ENCODE peak calls at places on chromosomes 2 and 18, in nine cellular contexts. T, B, I, X, Q, S, K, Z and D are unnamed samples.

GRCh38 chr2:105754011-105754410 is 9.3 kb downstream of the NCK2 start:
- DNase-seq in S (no peak), T (no peak), X (no peak), B (no peak), Q (peak; percentile 7), Z (peak; percentile 62), I (peak; percentile 83), K (no peak), D (peak; percentile 36)

GRCh38 chr2:23112517-23112916 is 272.5 kb upstream of the KLHL29 start:
- DNase-seq in K (no peak), X (no peak), S (no peak), Q (no peak), Z (no peak), I (no peak), T (no peak), B (no peak), D (no peak)

GRCh38 chr2:19649785-19650380 is 251.9 kb downstream of the TTC32 start:
- DNase-seq in B (peak; percentile 100), K (no peak), S (peak; percentile 75), Q (no peak), T (no peak), I (no peak), X (no peak), Z (no peak), D (no peak)

GRCh38 chr2:51995293-51995692 is 963.4 kb upstream of the NRXN1 start:
- DNase-seq in S (no peak), T (no peak), K (no peak), B (peak; percentile 83), Z (no peak), Q (no peak), I (no peak), X (no peak), D (no peak)

GRCh38 chr2:217098435-217098834 is 238.6 kb upstream of the TNP1 start:
- DNase-seq in Q (no peak), X (no peak), S (no peak), I (no peak), T (no peak), Z (no peak), B (no peak), K (no peak), D (no peak)

GRCh38 chr18:61643884-61644647 is 248.7 kb downstream of the RNF152 start:
- DNase-seq in X (no peak), B (no peak), T (no peak), Q (no peak), S (no peak), I (no peak), K (no peak), Z (no peak), D (no peak)

GRCh38 chr18:10660485-10660884 is 134.7 kb downstream of the NAPG start:
- DNase-seq in Q (no peak), B (peak; percentile 61), T (no peak), I (no peak), Z (no peak), S (no peak), X (no peak), K (no peak), D (no peak)

GRCh38 chr2:199818754-199819153 is 32.2 kb downstream of the FTCDNL1 start:
- DNase-seq in Q (no peak), X (no peak), T (no peak), B (no peak), K (no peak), S (no peak), Z (no peak), I (no peak), D (no peak)

GRCh38 chr2:25760319-25760718 is 86.9 kb upstream of the DTNB start:
- DNase-seq in X (no peak), I (no peak), Z (no peak), S (no peak), B (no peak), Q (no peak), T (no peak), K (no peak), D (no peak)

GRCh38 chr2:182946949-182947348 is 80.5 kb upstream of the FRZB start:
- DNase-seq in T (no peak), Q (no peak), I (no peak), Z (no peak), K (no peak), B (peak; percentile 56), S (no peak), X (no peak), D (no peak)

GRCh38 chr2:54755641-54756326 is 32.3 kb downstream of the EML6 start:
- DNase-seq in Q (no peak), I (no peak), Z (no peak), T (no peak), S (no peak), K (no peak), B (no peak), X (peak; percentile 77), D (no peak)

GRCh38 chr2:109301746-109302145 is 172.7 kb downstream of the SH3RF3 start:
- DNase-seq in K (no peak), Q (no peak), I (no peak), T (no peak), B (no peak), X (no peak), Z (no peak), S (no peak), D (no peak)

GRCh38 chr2:42971947-42972736 is 179.8 kb upstream of the HAAO start:
- DNase-seq in I (no peak), K (no peak), X (no peak), S (no peak), Q (no peak), B (no peak), Z (no peak), T (peak; percentile 25), D (no peak)

GRCh38 chr2:238097988-238098853 is 1.9 kb upstream of the ESPNL start:
- DNase-seq in X (peak; percentile 63), K (no peak), Z (no peak), Q (no peak), I (peak; percentile 27), B (peak; percentile 19), T (peak; percentile 78), S (peak; percentile 96), D (no peak)

GRCh38 chr2:14123436-14124103 is 508.9 kb upstream of the LRATD1 start:
- DNase-seq in S (no peak), K (no peak), Z (no peak), X (no peak), I (no peak), T (no peak), Q (no peak), B (no peak), D (no peak)

GRCh38 chr2:142300517-142300916 is 169.7 kb upstream of the LRP1B start:
- DNase-seq in K (no peak), Z (no peak), T (no peak), I (no peak), S (no peak), X (no peak), B (no peak), Q (no peak), D (no peak)

GRCh38 chr18:22324191-22325131 is 93.3 kb downstream of the CTAGE1 start:
- DNase-seq in I (no peak), T (no peak), X (no peak), Z (no peak), B (peak; percentile 42), Q (peak; percentile 61), S (no peak), K (peak; percentile 84), D (no peak)

GRCh38 chr2:121860033-121860810 is 104.8 kb downstream of the TSN start:
- DNase-seq in I (no peak), Q (no peak), K (no peak), B (peak; percentile 63), S (peak; percentile 33), X (no peak), Z (no peak), T (no peak), D (no peak)

GRCh38 chr2:143034292-143035074 is 94.7 kb upstream of the ARHGAP15 start:
- DNase-seq in Q (no peak), S (peak; percentile 7), I (peak; percentile 64), B (peak; percentile 89), T (no peak), Z (peak; percentile 44), X (peak; percentile 3), K (no peak), D (peak; percentile 59)

GRCh38 chr2:229087843-229088520 is 183.1 kb downstream of the PID1 start:
- DNase-seq in I (no peak), Z (no peak), B (no peak), K (no peak), X (no peak), Q (no peak), T (no peak), S (no peak), D (no peak)

GRCh38 chr2:235170536-235171510 is 219.0 kb downstream of the SH3BP4 start:
- DNase-seq in X (peak; percentile 29), K (no peak), I (no peak), S (peak; percentile 78), Z (no peak), B (peak; percentile 61), Q (no peak), T (no peak), D (no peak)

GRCh38 chr2:37773354-37773753 is 101.9 kb upstream of the CDC42EP3 start:
- DNase-seq in K (no peak), B (no peak), I (no peak), X (no peak), Z (no peak), Q (no peak), T (peak; percentile 43), S (no peak), D (no peak)

GRCh38 chr2:216023055-216023648 is 9.8 kb upstream of the MREG start:
- DNase-seq in T (no peak), Q (no peak), K (no peak), I (peak; percentile 62), X (peak; percentile 17), S (peak; percentile 44), Z (peak; percentile 27), B (peak; percentile 71), D (peak; percentile 43)

GRCh38 chr2:58601017-58601416 is 359.9 kb upstream of the FANCL start:
- DNase-seq in B (no peak), I (no peak), S (no peak), Z (no peak), X (no peak), T (no peak), Q (no peak), K (no peak), D (no peak)

GRCh38 chr2:175577405-175577986 is 396.0 kb upstream of the ATP5MC3 start:
- DNase-seq in X (no peak), K (no peak), B (no peak), Q (no peak), S (no peak), T (no peak), I (no peak), Z (no peak), D (no peak)

GRCh38 chr2:140835079-140835478 is 1295.7 kb downstream of the LRP1B start:
- DNase-seq in K (no peak), B (peak; percentile 29), T (no peak), X (no peak), Q (no peak), Z (no peak), I (no peak), S (no peak), D (no peak)

GRCh38 chr2:241739651-241740050 is 5.2 kb downstream of the D2HGDH start:
- DNase-seq in S (peak; percentile 74), K (no peak), I (peak; percentile 82), T (no peak), Z (peak; percentile 62), X (no peak), Q (no peak), B (peak; percentile 23), D (peak; percentile 17)

GRCh38 chr2:189178726-189179606 is 595 bp downstream of the COL5A2 start:
- DNase-seq in Z (no peak), K (no peak), B (peak; percentile 90), T (no peak), X (no peak), I (no peak), S (no peak), Q (no peak), D (no peak)

GRCh38 chr18:37470986-37471385 is 94.6 kb downstream of the CELF4 start:
- DNase-seq in K (no peak), I (no peak), B (no peak), S (no peak), X (no peak), Z (no peak), T (no peak), Q (no peak), D (no peak)

GRCh38 chr18:62732631-62733030 is 17.3 kb downstream of the PHLPP1 start:
- DNase-seq in X (no peak), Z (no peak), T (no peak), K (no peak), S (no peak), Q (no peak), B (no peak), I (no peak), D (no peak)

GRCh38 chr18:69480460-69480859 is 79.8 kb downstream of the DOK6 start:
- DNase-seq in K (no peak), Z (no peak), I (no peak), X (no peak), Q (no peak), T (no peak), B (no peak), S (no peak), D (no peak)